ENCODE peak calls at places on chromosome 1, in ten cellular contexts. H is left lung, X is AG09319, R is NCI-H748 treated with DMSO at 0.1 percent for 48 hours, E is NB4, Z is dorsolateral prefrontal cortex, J is neuronal stem cell, D is erythroblast, O is WTC11, V is RWPE1. P is an unnamed sample.

GRCh38 chr1:20139776-20140612 is 871 bp downstream of the PLA2G2F start:
- DNase-seq in H (no peak), X (no peak), R (no peak), E (no peak), Z (no peak), J (no peak), D (no peak), O (no peak), V (no peak), P (no peak)

GRCh38 chr1:30684881-30685795 is 38.2 kb downstream of the MATN1 start:
- DNase-seq in H (peak), X (no peak), R (peak), E (no peak), Z (no peak), J (peak), D (no peak), O (peak), V (peak), P (peak)

GRCh38 chr1:14095001-14095400 is 395.0 kb downstream of the PRDM2 start:
- DNase-seq in H (no peak), X (no peak), R (peak), E (peak), Z (no peak), J (peak), D (no peak), O (no peak), V (peak), P (peak)

GRCh38 chr1:212118167-212118871 is 82.8 kb downstream of the DTL start:
- DNase-seq in H (no peak), X (no peak), R (no peak), E (no peak), Z (no peak), J (no peak), D (peak), O (no peak), V (no peak), P (peak)

GRCh38 chr1:205791568-205792180 is 16.4 kb upstream of the RAB29 start:
- DNase-seq in H (no peak), X (no peak), R (peak), E (peak), Z (peak), J (peak), D (peak), O (peak), V (peak), P (peak)

GRCh38 chr1:208161656-208162375 is 82.4 kb downstream of the PLXNA2 start:
- DNase-seq in H (no peak), X (no peak), R (no peak), E (no peak), Z (no peak), J (no peak), D (no peak), O (no peak), V (no peak), P (no peak)

GRCh38 chr1:242522304-242522945 is 2.1 kb downstream of the PLD5 start:
- DNase-seq in H (no peak), X (no peak), R (no peak), E (no peak), Z (no peak), J (peak), D (no peak), O (no peak), V (peak), P (peak)

GRCh38 chr1:208081972-208082371 is 162.2 kb downstream of the PLXNA2 start:
- DNase-seq in H (no peak), X (no peak), R (no peak), E (no peak), Z (no peak), J (no peak), D (no peak), O (no peak), V (no peak), P (no peak)

GRCh38 chr1:78619803-78620579 is at the start of gene IFI44L:
- DNase-seq in H (no peak), X (peak), R (no peak), E (no peak), Z (no peak), J (no peak), D (peak), O (no peak), V (peak), P (peak)

GRCh38 chr1:180270767-180271639 is 40.9 kb downstream of the LHX4 start:
- DNase-seq in H (no peak), X (no peak), R (no peak), E (no peak), Z (no peak), J (no peak), D (no peak), O (no peak), V (peak), P (peak)

GRCh38 chr1:232709339-232709738 is 79.4 kb upstream of the SIPA1L2 start:
- DNase-seq in H (no peak), X (no peak), R (no peak), E (no peak), Z (no peak), J (no peak), D (no peak), O (no peak), V (peak), P (peak)

GRCh38 chr1:58204284-58204683 is 342.2 kb downstream of the OMA1 start:
- DNase-seq in H (no peak), X (no peak), R (no peak), E (peak), Z (no peak), J (peak), D (no peak), O (peak), V (no peak), P (no peak)

GRCh38 chr1:51070640-51071039 is 31.4 kb upstream of the C1orf185 start:
- DNase-seq in H (no peak), X (peak), R (no peak), E (no peak), Z (no peak), J (no peak), D (no peak), O (no peak), V (peak), P (peak)

GRCh38 chr1:16248603-16249534 is 11.9 kb upstream of the CPLANE2 start:
- DNase-seq in H (no peak), X (peak), R (peak), E (no peak), Z (peak), J (no peak), D (peak), O (no peak), V (peak), P (peak)

GRCh38 chr1:157496121-157496526 is 56.2 kb downstream of the FCRL5 start:
- DNase-seq in H (no peak), X (no peak), R (no peak), E (peak), Z (no peak), J (peak), D (peak), O (peak), V (peak), P (peak)

GRCh38 chr1:53687886-53688285 is 51.1 kb downstream of the GLIS1 start:
- DNase-seq in H (no peak), X (no peak), R (no peak), E (no peak), Z (no peak), J (no peak), D (no peak), O (no peak), V (no peak), P (no peak)

GRCh38 chr1:206705744-206706297 is 21.1 kb downstream of the MAPKAPK2 start:
- DNase-seq in H (no peak), X (no peak), R (no peak), E (no peak), Z (no peak), J (no peak), D (no peak), O (no peak), V (no peak), P (no peak)

P was measured in renal cortical epithelial cell.